ENCODE peak calls at places on chromosomes 11 and 22, in five cellular contexts. Y, D, O, M and I are unnamed samples.

GRCh38 chr11:86152006-86152862 is 83.3 kb upstream of the PICALM start:
- DNase-seq in Y (no peak), D (peak), O (no peak), M (peak), I (no peak)

GRCh38 chr11:132286106-132286505 is 915.7 kb downstream of the NTM start:
- DNase-seq in Y (no peak), D (no peak), O (no peak), M (no peak), I (no peak)

GRCh38 chr22:39349506-39349966 is 255 bp upstream of the SYNGR1 start:
- DNase-seq in Y (no peak), D (no peak), O (no peak), M (peak), I (no peak)

GRCh38 chr11:72655014-72655413 is 19.2 kb downstream of the PDE2A start:
- DNase-seq in Y (no peak), D (no peak), O (no peak), M (no peak), I (no peak)

GRCh38 chr11:121575250-121575962 is 122.6 kb upstream of the SORL1-AS1 start:
- DNase-seq in Y (peak), D (peak), O (peak), M (peak), I (peak)

GRCh38 chr11:102289510-102290078 is 27.7 kb upstream of the BIRC3 start:
- DNase-seq in Y (peak), D (peak), O (no peak), M (peak), I (no peak)

GRCh38 chr11:113553235-113553634 is 78.0 kb upstream of the DRD2 start:
- DNase-seq in Y (peak), D (peak), O (peak), M (peak), I (peak)

GRCh38 chr11:67504023-67504949 is 877 bp downstream of the PITPNM1 start:
- DNase-seq in Y (peak), D (peak), O (no peak), M (peak), I (no peak)

GRCh38 chr22:39472570-39473556 is 16.1 kb downstream of the MGAT3 start:
- DNase-seq in Y (peak), D (peak), O (no peak), M (no peak), I (no peak)

GRCh38 chr11:129323896-129324522 is 51.6 kb upstream of the BARX2 start:
- DNase-seq in Y (peak), D (peak), O (peak), M (peak), I (peak)

DNA sequence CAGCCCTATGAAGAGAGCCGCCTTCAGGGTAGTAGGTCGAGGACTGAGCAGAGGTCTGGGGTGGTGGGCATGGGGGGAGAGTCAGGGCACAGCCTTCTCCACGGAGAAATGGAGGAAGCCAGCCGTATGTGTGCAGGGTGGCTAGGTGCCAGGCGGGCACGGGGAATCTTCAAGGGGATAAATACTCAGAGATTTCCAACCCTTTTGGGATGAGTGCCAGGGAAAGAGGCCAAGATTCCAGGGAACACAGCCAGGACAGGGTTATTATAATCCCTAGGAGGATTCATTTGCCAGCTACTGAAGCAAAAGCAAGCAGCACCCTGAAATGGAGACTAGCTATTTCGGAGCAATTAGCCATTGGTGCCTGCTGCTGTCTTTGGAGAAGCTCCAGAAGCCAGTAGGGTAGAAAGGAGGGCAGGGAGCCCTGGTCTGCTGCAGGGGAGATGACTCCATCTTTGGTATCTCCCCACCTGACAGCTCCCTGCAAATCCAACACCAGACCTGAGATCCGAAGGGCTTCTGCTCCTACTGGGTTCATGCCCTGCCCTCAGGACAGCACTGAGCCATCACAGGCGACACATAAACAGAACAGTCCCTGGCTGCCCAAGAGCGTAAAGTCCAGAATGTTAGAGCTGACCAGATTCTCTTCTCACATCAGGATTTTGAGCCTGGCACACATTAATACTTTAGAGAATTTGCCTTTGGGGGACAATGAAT is 174.5 kb upstream of the NTM start:
- DNase-seq in Y (peak), D (peak), O (no peak), M (peak), I (no peak)
- H3K4me3 ChIP-seq in Y (no peak), D (no peak), O (peak), M (no peak), I (no peak)

DNA sequence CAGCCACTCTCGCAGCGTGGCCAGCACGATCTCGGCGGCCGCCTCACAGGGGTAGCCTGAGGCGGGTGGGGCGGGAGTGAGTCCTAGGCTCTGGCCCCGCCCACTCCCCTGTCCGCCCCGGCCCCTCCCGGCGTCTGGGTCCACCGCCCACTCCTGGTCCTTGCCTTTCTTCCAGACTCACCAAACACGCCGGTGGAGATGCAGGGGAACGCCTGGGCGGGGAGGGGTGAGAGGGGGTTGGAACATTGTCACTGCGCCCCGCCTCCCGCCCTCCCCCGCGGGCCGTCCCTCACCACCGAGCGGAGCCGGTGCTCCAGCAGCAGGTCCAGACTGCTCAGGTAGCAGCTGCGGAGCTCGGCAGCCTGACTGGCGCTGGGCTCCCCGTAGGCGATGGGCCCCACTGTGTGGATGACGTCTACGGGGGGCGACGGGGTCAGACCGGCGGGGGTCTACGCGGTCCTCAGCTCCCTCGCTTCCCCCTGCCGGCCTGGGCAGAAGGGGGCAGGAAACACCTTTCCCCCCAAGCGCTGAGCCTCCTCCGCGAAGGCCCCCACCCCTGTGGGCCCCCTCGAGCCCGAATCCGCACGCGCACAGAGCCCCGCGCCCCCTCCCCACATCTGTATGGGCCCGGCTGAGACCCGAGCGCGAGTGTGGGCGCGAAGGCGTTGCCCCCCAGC is 13.2 kb downstream of the OTUB1 start:
- DNase-seq in Y (peak), D (peak), O (no peak), M (peak), I (no peak)
- H3K4me3 ChIP-seq in Y (peak), D (peak), O (peak), M (peak), I (peak)

GRCh38 chr11:47979378-47980092 is 824 bp upstream of the PTPRJ start:
- DNase-seq in Y (no peak), D (no peak), O (no peak), M (no peak), I (no peak)
- H3K4me3 ChIP-seq in Y (peak), D (peak), O (peak), M (peak), I (peak)

GRCh38 chr11:36149538-36150242 is 139.5 kb downstream of the COMMD9 start:
- DNase-seq in Y (peak), D (peak), O (peak), M (peak), I (peak)
- H3K4me3 ChIP-seq in Y (no peak), D (no peak), O (no peak), M (no peak), I (no peak)